ENCODE peak calls at places on chromosomes 1 and 21, in five cellular contexts. One of them, this sample, is unnamed.

GRCh38 chr21:42032968-42033367 is 22.8 kb upstream of the ZBTB21 start:
- DNase-seq in astrocyte of the spinal cord: no peak
- DNase-seq in mesenchymal stem cell: no peak
- DNase-seq in Karpas-422: no peak
- DNase-seq in IMR-90: no peak
- DNase-seq in this sample: no peak

GRCh38 chr1:200437556-200438203 is 27.8 kb upstream of the ZNF281 start:
- DNase-seq in astrocyte of the spinal cord: peak
- DNase-seq in mesenchymal stem cell: peak
- DNase-seq in Karpas-422: no peak
- DNase-seq in IMR-90: peak
- DNase-seq in this sample: no peak

GRCh38 chr21:39523398-39523797 is 71.6 kb downstream of the SH3BGR start:
- DNase-seq in astrocyte of the spinal cord: no peak
- DNase-seq in mesenchymal stem cell: no peak
- DNase-seq in Karpas-422: no peak
- DNase-seq in IMR-90: no peak
- DNase-seq in this sample: no peak

GRCh38 chr1:242146640-242147039 is 147.7 kb upstream of the MAP1LC3C start:
- DNase-seq in astrocyte of the spinal cord: no peak
- DNase-seq in mesenchymal stem cell: no peak
- DNase-seq in Karpas-422: no peak
- DNase-seq in IMR-90: no peak
- DNase-seq in this sample: no peak

GRCh38 chr1:169511339-169512028 is 25.7 kb upstream of the SLC19A2 start:
- DNase-seq in astrocyte of the spinal cord: peak
- DNase-seq in mesenchymal stem cell: peak
- DNase-seq in Karpas-422: no peak
- DNase-seq in IMR-90: peak
- DNase-seq in this sample: peak

GRCh38 chr1:111476761-111477309 is 3.1 kb downstream of the C1orf162 start:
- DNase-seq in astrocyte of the spinal cord: no peak
- DNase-seq in mesenchymal stem cell: no peak
- DNase-seq in Karpas-422: no peak
- DNase-seq in IMR-90: no peak
- DNase-seq in this sample: no peak

GRCh38 chr1:29655945-29656866 is 419.9 kb downstream of the PTPRU start:
- DNase-seq in astrocyte of the spinal cord: no peak
- DNase-seq in mesenchymal stem cell: no peak
- DNase-seq in Karpas-422: peak
- DNase-seq in IMR-90: peak
- DNase-seq in this sample: no peak

GRCh38 chr21:44657635-44658183 is at the start of gene KRTAP12-3:
- DNase-seq in astrocyte of the spinal cord: no peak
- DNase-seq in mesenchymal stem cell: peak
- DNase-seq in Karpas-422: no peak
- DNase-seq in IMR-90: peak
- DNase-seq in this sample: no peak

GRCh38 chr21:39444406-39445145 is 1.0 kb downstream of the LCA5L start:
- DNase-seq in astrocyte of the spinal cord: peak
- DNase-seq in mesenchymal stem cell: peak
- DNase-seq in Karpas-422: no peak
- DNase-seq in IMR-90: peak
- DNase-seq in this sample: no peak

GRCh38 chr1:206695751-206696150 is 11.0 kb downstream of the MAPKAPK2 start:
- DNase-seq in astrocyte of the spinal cord: no peak
- DNase-seq in mesenchymal stem cell: no peak
- DNase-seq in Karpas-422: no peak
- DNase-seq in IMR-90: no peak
- DNase-seq in this sample: no peak

GRCh38 chr1:206698990-206699586 is 14.4 kb downstream of the MAPKAPK2 start:
- DNase-seq in astrocyte of the spinal cord: no peak
- DNase-seq in mesenchymal stem cell: no peak
- DNase-seq in Karpas-422: no peak
- DNase-seq in IMR-90: no peak
- DNase-seq in this sample: no peak

GRCh38 chr1:206694551-206695124 is 9.9 kb downstream of the MAPKAPK2 start:
- DNase-seq in astrocyte of the spinal cord: no peak
- DNase-seq in mesenchymal stem cell: no peak
- DNase-seq in Karpas-422: no peak
- DNase-seq in IMR-90: no peak
- DNase-seq in this sample: no peak

GRCh38 chr1:206698011-206698410 is 13.3 kb downstream of the MAPKAPK2 start:
- DNase-seq in astrocyte of the spinal cord: no peak
- DNase-seq in mesenchymal stem cell: no peak
- DNase-seq in Karpas-422: no peak
- DNase-seq in IMR-90: no peak
- DNase-seq in this sample: no peak

DNA sequence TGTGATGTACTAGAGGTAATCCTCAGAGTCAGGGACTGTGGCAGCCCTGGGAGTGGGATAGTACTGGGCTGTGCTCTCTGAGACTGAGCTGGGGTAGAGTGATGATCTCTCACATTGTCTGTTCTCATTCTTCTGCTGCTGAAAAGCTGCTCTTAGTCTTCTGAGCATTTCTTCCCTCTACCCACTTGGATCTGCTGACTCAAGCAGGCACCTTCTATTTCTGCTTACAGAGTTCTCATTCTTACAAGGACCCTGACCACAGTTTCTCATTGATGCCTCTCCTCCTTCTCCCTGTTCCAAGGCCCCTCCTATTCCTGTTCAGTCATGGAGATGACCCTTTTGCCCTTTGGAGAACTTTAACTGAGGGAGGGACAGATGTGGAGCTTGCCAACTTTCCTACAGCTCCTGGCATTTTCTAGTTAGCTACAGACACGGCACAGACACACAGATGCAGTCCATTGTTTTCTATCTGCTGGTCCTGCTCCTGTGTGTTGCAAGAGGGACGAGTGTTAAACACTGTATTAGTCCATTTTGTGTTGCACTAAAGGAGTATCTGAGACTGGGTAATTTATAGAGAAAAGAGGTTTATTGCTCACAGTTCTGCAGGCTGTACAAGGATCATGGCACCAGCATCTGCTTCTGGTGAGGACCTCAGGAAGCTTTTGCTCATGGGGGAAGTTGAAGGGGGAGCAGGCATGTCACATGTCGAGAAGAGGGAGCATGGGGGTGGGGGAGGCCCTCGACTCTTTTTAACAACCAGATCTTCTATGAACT is 12.3 kb downstream of the MAPKAPK2 start:
- DNase-seq in astrocyte of the spinal cord: no peak
- DNase-seq in mesenchymal stem cell: no peak
- DNase-seq in Karpas-422: no peak
- DNase-seq in IMR-90: no peak
- DNase-seq in this sample: no peak
- H3K4me3 ChIP-seq in astrocyte of the spinal cord: no peak
- H3K4me3 ChIP-seq in mesenchymal stem cell: no peak
- H3K4me3 ChIP-seq in Karpas-422: no peak
- H3K4me3 ChIP-seq in IMR-90: no peak
- H3K4me3 ChIP-seq in this sample: no peak

GRCh38 chr1:209132736-209133467 is 450.6 kb upstream of the CAMK1G start:
- DNase-seq in astrocyte of the spinal cord: no peak
- DNase-seq in mesenchymal stem cell: no peak
- DNase-seq in Karpas-422: no peak
- DNase-seq in IMR-90: no peak
- DNase-seq in this sample: no peak

GRCh38 chr1:209134001-209134400 is 449.5 kb upstream of the CAMK1G start:
- DNase-seq in astrocyte of the spinal cord: no peak
- DNase-seq in mesenchymal stem cell: no peak
- DNase-seq in Karpas-422: no peak
- DNase-seq in IMR-90: no peak
- DNase-seq in this sample: no peak

DNA sequence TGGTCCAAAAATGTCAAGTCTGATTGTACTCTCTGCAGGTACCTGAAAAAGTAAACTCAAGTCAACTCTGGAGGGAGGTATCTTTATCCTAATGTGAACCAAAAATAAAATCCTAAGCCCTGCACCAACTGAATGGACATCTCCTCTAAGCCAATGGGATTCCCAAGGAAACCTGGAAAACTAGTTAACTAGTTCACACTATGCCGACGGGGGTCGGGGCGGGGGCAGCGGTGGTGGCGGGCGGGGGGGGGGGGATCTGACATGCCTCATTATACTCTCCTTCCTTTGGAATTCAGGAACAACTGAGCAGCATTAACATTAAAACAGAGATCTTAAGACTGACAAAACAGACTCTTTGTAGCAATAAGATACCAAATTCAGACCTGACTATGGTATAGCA is 452.6 kb upstream of the CAMK1G start:
- DNase-seq in astrocyte of the spinal cord: no peak
- DNase-seq in mesenchymal stem cell: no peak
- DNase-seq in Karpas-422: no peak
- DNase-seq in IMR-90: no peak
- DNase-seq in this sample: no peak
- H3K4me3 ChIP-seq in astrocyte of the spinal cord: no peak
- H3K4me3 ChIP-seq in mesenchymal stem cell: no peak
- H3K4me3 ChIP-seq in Karpas-422: no peak
- H3K4me3 ChIP-seq in IMR-90: no peak
- H3K4me3 ChIP-seq in this sample: no peak

GRCh38 chr1:65176571-65176970 is 28.6 kb downstream of the AK4 start:
- DNase-seq in astrocyte of the spinal cord: no peak
- DNase-seq in mesenchymal stem cell: no peak
- DNase-seq in Karpas-422: no peak
- DNase-seq in IMR-90: no peak
- DNase-seq in this sample: no peak

GRCh38 chr1:65176071-65176470 is 28.1 kb downstream of the AK4 start:
- DNase-seq in astrocyte of the spinal cord: no peak
- DNase-seq in mesenchymal stem cell: no peak
- DNase-seq in Karpas-422: no peak
- DNase-seq in IMR-90: no peak
- DNase-seq in this sample: no peak

GRCh38 chr1:65179148-65179547 is 31.1 kb downstream of the AK4 start:
- DNase-seq in astrocyte of the spinal cord: no peak
- DNase-seq in mesenchymal stem cell: no peak
- DNase-seq in Karpas-422: no peak
- DNase-seq in IMR-90: no peak
- DNase-seq in this sample: no peak

GRCh38 chr1:65178235-65178634 is 30.2 kb downstream of the AK4 start:
- DNase-seq in astrocyte of the spinal cord: no peak
- DNase-seq in mesenchymal stem cell: no peak
- DNase-seq in Karpas-422: no peak
- DNase-seq in IMR-90: no peak
- DNase-seq in this sample: no peak

DNA sequence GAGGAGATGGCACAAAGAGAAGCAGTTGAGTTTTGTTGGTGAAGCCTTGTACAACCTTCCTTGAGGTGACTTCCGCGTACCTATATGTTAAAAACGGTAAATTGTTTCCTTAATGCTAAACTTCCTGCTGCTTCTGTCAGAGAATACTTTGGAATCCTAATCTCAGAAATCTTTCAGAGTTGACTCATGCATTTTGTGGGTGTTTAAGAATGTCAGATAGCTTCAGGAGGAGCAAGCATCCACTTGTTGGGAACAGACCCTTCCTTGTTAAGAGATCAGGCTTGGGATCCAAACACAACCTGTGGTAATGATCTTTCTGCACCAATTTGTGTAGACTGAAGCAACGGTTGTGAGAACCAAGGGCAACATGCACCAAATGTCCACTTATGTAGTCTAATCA is 29.5 kb downstream of the AK4 start:
- DNase-seq in astrocyte of the spinal cord: peak
- DNase-seq in mesenchymal stem cell: peak
- DNase-seq in Karpas-422: no peak
- DNase-seq in IMR-90: peak
- DNase-seq in this sample: no peak
- H3K4me3 ChIP-seq in astrocyte of the spinal cord: no peak
- H3K4me3 ChIP-seq in mesenchymal stem cell: no peak
- H3K4me3 ChIP-seq in Karpas-422: no peak
- H3K4me3 ChIP-seq in IMR-90: no peak
- H3K4me3 ChIP-seq in this sample: no peak

GRCh38 chr1:166490437-166490784 is 323.6 kb upstream of the FAM78B start:
- DNase-seq in astrocyte of the spinal cord: no peak
- DNase-seq in mesenchymal stem cell: no peak
- DNase-seq in Karpas-422: no peak
- DNase-seq in IMR-90: no peak
- DNase-seq in this sample: no peak
- H3K4me3 ChIP-seq in astrocyte of the spinal cord: no peak
- H3K4me3 ChIP-seq in mesenchymal stem cell: peak
- H3K4me3 ChIP-seq in Karpas-422: peak
- H3K4me3 ChIP-seq in IMR-90: no peak
- H3K4me3 ChIP-seq in this sample: no peak